ENCODE peak calls at places on chromosomes 13 and 19, in four cellular contexts. W is activated naive CD8-positive, alpha-beta T cell treated with anti-CD3 and anti-CD28 coated beads, Interleukin-2, amount 50 U/mL, for 24 hours; S is upper lobe of left lung; B is RKO. M is an unnamed sample.

GRCh38 chr13:95896302-95896701 is 156.9 kb downstream of the UGGT2 start:
- DNase-seq in W (no peak), S (no peak), B (no peak), M (no peak)

GRCh38 chr19:30529876-30530275 is 157.7 kb downstream of the ZNF536 start:
- DNase-seq in W (no peak), S (no peak), B (no peak), M (no peak)

GRCh38 chr19:45542234-45542668 is 35.0 kb downstream of the VASP start:
- DNase-seq in W (no peak), S (no peak), B (no peak), M (no peak)

GRCh38 chr13:34166406-34166805 is 348.5 kb downstream of the RFC3 start:
- DNase-seq in W (no peak), S (no peak), B (no peak), M (no peak)

GRCh38 chr19:14015454-14016035 is 9.4 kb upstream of the RFX1 start:
- DNase-seq in W (no peak), S (no peak), B (no peak), M (no peak)

GRCh38 chr13:107144432-107144831 is 576.5 kb upstream of the ARGLU1 start:
- DNase-seq in W (no peak), S (no peak), B (peak), M (no peak)

GRCh38 chr19:27776020-27776419 is 1436.9 kb downstream of the UQCRFS1 start:
- DNase-seq in W (no peak), S (peak), B (peak), M (no peak)

GRCh38 chr13:45365558-45365885 is 24.5 kb upstream of the TPT1 start:
- DNase-seq in W (no peak), S (no peak), B (no peak), M (no peak)

GRCh38 chr19:46211201-46211881 is 18.2 kb upstream of the IGFL1 start:
- DNase-seq in W (no peak), S (peak), B (no peak), M (no peak)

GRCh38 chr13:66969291-66969690 is 260.8 kb downstream of the PCDH9 start:
- DNase-seq in W (no peak), S (no peak), B (no peak), M (no peak)